ENCODE peak calls at places on chromosome 15, in four cellular contexts. A, S, F and T are unnamed samples.

GRCh38 chr15:101607102-101607501 is 45.1 kb downstream of the TM2D3 start:
- DNase-seq in A (no peak), S (no peak), F (no peak), T (no peak)

GRCh38 chr15:80059786-80060489 is 462 bp downstream of the ZFAND6 start:
- DNase-seq in A (peak; percentile 74), S (peak; percentile 56), F (peak; percentile 81), T (no peak)

GRCh38 chr15:99425666-99426301 is 140.0 kb upstream of the MEF2A start:
- DNase-seq in A (no peak), S (no peak), F (no peak), T (no peak)

GRCh38 chr15:45919806-45920205 is 285.0 kb downstream of the SQOR start:
- DNase-seq in A (peak; percentile 57), S (peak; percentile 72), F (no peak), T (no peak)

GRCh38 chr15:94327356-94327936 is 96.1 kb downstream of the MCTP2 start:
- DNase-seq in A (no peak), S (peak; percentile 3), F (no peak), T (peak; percentile 13)

GRCh38 chr15:32857732-32858131 is 139.9 kb downstream of the GREM1 start:
- DNase-seq in A (no peak), S (no peak), F (no peak), T (no peak)

GRCh38 chr15:65318870-65319356 is 14.4 kb downstream of the RNU5B-1 start:
- DNase-seq in A (peak; percentile 78), S (peak; percentile 80), F (peak; percentile 76), T (peak; percentile 75)

GRCh38 chr15:67755264-67755663 is 70.0 kb upstream of the SKOR1 start:
- DNase-seq in A (no peak), S (no peak), F (no peak), T (no peak)

GRCh38 chr15:71306538-71306937 is 191.3 kb downstream of the THSD4 start:
- DNase-seq in A (no peak), S (no peak), F (no peak), T (no peak)

GRCh38 chr15:66859688-66860253 is 157.7 kb downstream of the SMAD6 start:
- DNase-seq in A (no peak), S (no peak), F (no peak), T (no peak)

GRCh38 chr15:75672646-75673425 is 25.1 kb downstream of the SNX33 start:
- DNase-seq in A (no peak), S (peak; percentile 72), F (peak; percentile 72), T (no peak)

GRCh38 chr15:60614862-60615771 is 136.2 kb upstream of the ICE2 start:
- DNase-seq in A (no peak), S (no peak), F (no peak), T (no peak)

GRCh38 chr15:29805043-29805707 is 17.1 kb downstream of the TJP1 start:
- DNase-seq in A (no peak), S (no peak), F (peak; percentile 70), T (no peak)

GRCh38 chr15:34795267-34796081 is at the start of gene ACTC1:
- DNase-seq in A (no peak), S (peak; percentile 61), F (peak; percentile 64), T (no peak)

GRCh38 chr15:78049691-78050440 is 27.6 kb downstream of the TBC1D2B start:
- DNase-seq in A (peak; percentile 53), S (no peak), F (no peak), T (peak; percentile 71)

GRCh38 chr15:79166311-79166955 is 75.9 kb upstream of the RASGRF1 start:
- DNase-seq in A (no peak), S (no peak), F (no peak), T (no peak)

GRCh38 chr15:84992157-84992940 is 10.7 kb downstream of the PDE8A start:
- DNase-seq in A (no peak), S (peak; percentile 55), F (no peak), T (no peak)

GRCh38 chr15:38050529-38050928 is 116.1 kb downstream of the TMCO5A start:
- DNase-seq in A (no peak), S (no peak), F (no peak), T (no peak)

GRCh38 chr15:67074886-67075229 is 9.5 kb downstream of the SMAD3 start:
- DNase-seq in A (no peak), S (no peak), F (no peak), T (no peak)

GRCh38 chr15:50017522-50017921 is 101.5 kb downstream of the ATP8B4 start:
- DNase-seq in A (no peak), S (no peak), F (no peak), T (no peak)

GRCh38 chr15:53710906-53711305 is 48.6 kb downstream of the WDR72 start:
- DNase-seq in A (no peak), S (no peak), F (no peak), T (no peak)

GRCh38 chr15:43370310-43370974 is 401 bp downstream of the ZSCAN29 start:
- DNase-seq in A (no peak), S (no peak), F (peak; percentile 29), T (peak; percentile 17)

GRCh38 chr15:50150349-50150748 is 31.3 kb upstream of the ATP8B4 start:
- DNase-seq in A (no peak), S (no peak), F (no peak), T (peak; percentile 14)

GRCh38 chr15:29143909-29144308 is 125.7 kb downstream of the NSMCE3 start:
- DNase-seq in A (no peak), S (no peak), F (no peak), T (peak; percentile 30)

GRCh38 chr15:68303560-68304436 is 26.3 kb downstream of the FEM1B start:
- DNase-seq in A (no peak), S (no peak), F (no peak), T (no peak)

GRCh38 chr15:85805392-85805791 is 10.7 kb upstream of the KLHL25 start:
- DNase-seq in A (no peak), S (no peak), F (no peak), T (no peak)

GRCh38 chr15:62059818-62060115 is 480 bp downstream of the VPS13C start:
- DNase-seq in A (peak; percentile 69), S (peak; percentile 49), F (peak; percentile 54), T (peak; percentile 94)

GRCh38 chr15:75422554-75422953 is 28.9 kb downstream of the SIN3A start:
- DNase-seq in A (no peak), S (no peak), F (no peak), T (no peak)

GRCh38 chr15:101011582-101011981 is 92.4 kb downstream of the LRRK1 start:
- DNase-seq in A (no peak), S (no peak), F (no peak), T (no peak)

GRCh38 chr15:66477011-66477410 is 20.6 kb downstream of the SNAPC5 start:
- DNase-seq in A (no peak), S (no peak), F (no peak), T (no peak)

GRCh38 chr15:79394231-79394630 is 37.9 kb upstream of the MINAR1 start:
- DNase-seq in A (no peak), S (no peak), F (no peak), T (no peak)

GRCh38 chr15:88803920-88804247 is 648 bp downstream of the ACAN start:
- DNase-seq in A (no peak), S (no peak), F (no peak), T (no peak)
- H3K4me3 ChIP-seq in A (no peak overlapping the region), S (no peak overlapping the region), F (no peak overlapping the region), T (no peak overlapping the region)

GRCh38 chr15:76961277-76962010 is 29.9 kb downstream of the RCN2 start:
- DNase-seq in A (no peak), S (no peak), F (no peak), T (no peak)
- TF ChIP-seq CTCF in A (no peak), S (no peak), F (no peak), T (no peak)

DNA sequence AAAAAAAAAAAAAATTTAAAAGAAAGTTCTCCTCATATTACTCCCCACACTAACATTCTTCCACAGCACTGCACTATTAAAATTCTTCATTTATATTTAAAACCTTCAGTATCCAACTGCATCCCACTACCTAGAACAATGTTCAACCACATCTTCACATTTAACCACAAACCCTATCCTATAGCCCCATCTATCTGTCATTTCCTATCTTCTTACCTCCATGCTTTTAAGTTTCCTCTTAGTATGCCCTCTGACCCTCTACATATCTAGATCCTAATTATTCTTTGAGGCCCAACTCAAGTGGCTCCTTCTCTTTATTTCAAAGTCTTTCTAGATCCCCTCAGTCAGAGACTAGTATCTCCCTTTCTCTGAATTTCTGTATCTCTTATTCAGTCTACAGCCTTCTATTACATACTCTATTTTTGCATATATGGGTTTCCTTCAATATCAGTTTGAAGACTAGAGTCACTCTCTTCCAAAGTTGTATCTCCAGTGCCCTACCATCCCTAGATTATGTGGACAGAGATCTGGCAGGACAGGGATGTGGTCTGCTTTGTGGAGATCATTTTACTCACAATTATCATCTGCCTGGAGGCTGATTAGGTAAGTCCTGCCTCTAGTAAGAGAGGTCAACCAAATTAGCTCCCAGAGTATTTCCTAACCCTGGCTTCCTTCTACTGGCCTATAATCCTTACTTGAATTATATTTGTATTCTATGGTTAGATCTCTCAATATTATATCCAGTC is 1.4 kb downstream of the CIAO2A start:
- DNase-seq in A (no peak), S (no peak), F (no peak), T (peak; percentile 29)
- H3K4me3 ChIP-seq in A (peak overlapping the region; percentile 75), S (peak overlapping the region; percentile 67), F (peak overlapping the region; percentile 65), T (peak overlapping the region; percentile 80)

GRCh38 chr15:55513125-55513524 is 5.1 kb upstream of the DNAAF4 start:
- DNase-seq in A (no peak), S (no peak), F (no peak), T (no peak)

GRCh38 chr15:55515991-55516776 is 8.2 kb upstream of the DNAAF4 start:
- DNase-seq in A (no peak), S (no peak), F (no peak), T (no peak)

GRCh38 chr15:55518641-55519040 is 10.6 kb upstream of the DNAAF4 start:
- DNase-seq in A (no peak), S (no peak), F (no peak), T (no peak)

GRCh38 chr15:55514414-55514850 is 6.4 kb upstream of the DNAAF4 start:
- DNase-seq in A (peak; percentile 81), S (peak; percentile 72), F (peak; percentile 96), T (no peak)

DNA sequence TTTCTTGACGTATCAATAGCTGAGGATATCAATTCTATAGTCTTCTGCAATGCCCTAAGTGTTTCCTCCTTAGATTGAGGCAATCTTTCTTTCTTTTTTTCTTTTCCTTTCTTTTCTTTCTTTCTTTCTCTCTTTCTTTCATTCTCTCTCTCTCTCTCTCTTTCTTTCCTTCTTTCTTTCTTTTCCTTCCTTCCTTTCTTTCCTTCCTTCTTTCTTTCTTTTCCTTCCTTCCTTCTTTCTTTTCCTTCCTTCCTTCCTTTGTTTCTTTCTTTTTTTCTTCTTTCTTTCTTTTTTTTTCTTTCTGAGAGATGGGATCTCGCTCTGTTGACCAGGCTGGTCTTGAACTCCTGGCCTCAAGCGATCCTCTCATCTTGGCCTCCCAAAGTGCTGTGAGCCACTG is 10.0 kb upstream of the DNAAF4 start:
- DNase-seq in A (no peak), S (no peak), F (no peak), T (no peak)
- TF ChIP-seq CTCF in A (no peak), S (no peak), F (no peak), T (no peak)